ENCODE peak calls at places on chromosomes 5 and 9, in four cellular contexts. I, R, Y and J are unnamed samples.

GRCh38 chr5:35438786-35439185 is 178.9 kb upstream of the SPEF2 start:
- DNase-seq in I (no peak), R (no peak), Y (no peak), J (no peak)

GRCh38 chr5:65141487-65141886 is 340.2 kb downstream of the ADAMTS6 start:
- DNase-seq in I (no peak), R (no peak), Y (no peak), J (no peak)

GRCh38 chr5:79209505-79209904 is 26.4 kb upstream of the JMY start:
- DNase-seq in I (no peak), R (no peak), Y (no peak), J (no peak)

GRCh38 chr5:109310315-109310714 is 99.5 kb downstream of the PJA2 start:
- DNase-seq in I (no peak), R (no peak), Y (no peak), J (no peak)

GRCh38 chr5:107119656-107120055 is 551.1 kb downstream of the EFNA5 start:
- DNase-seq in I (no peak), R (no peak), Y (no peak), J (no peak)

GRCh38 chr5:74394924-74395880 is 245.3 kb downstream of the ENC1 start:
- DNase-seq in I (peak; percentile 82), R (no peak), Y (no peak), J (no peak)

GRCh38 chr5:124860271-124860670 is 113.8 kb upstream of the ZNF608 start:
- DNase-seq in I (no peak), R (peak; percentile 16), Y (no peak), J (no peak)

GRCh38 chr5:27472875-27473274 is 434.5 kb upstream of the CDH9 start:
- DNase-seq in I (no peak), R (no peak), Y (no peak), J (no peak)

GRCh38 chr9:137461663-137462395 is 2.7 kb upstream of the NSMF start:
- DNase-seq in I (peak; percentile 66), R (no peak), Y (peak; percentile 49), J (peak; percentile 95)

GRCh38 chr9:130539473-130540223 is 39.7 kb upstream of the FUBP3 start:
- DNase-seq in I (no peak), R (peak; percentile 54), Y (no peak), J (no peak)

GRCh38 chr9:107389617-107390071 is 99.9 kb downstream of the KLF4 start:
- DNase-seq in I (no peak), R (peak; percentile 16), Y (no peak), J (no peak)

GRCh38 chr9:119451426-119451825 is 82.2 kb upstream of the BRINP1 start:
- DNase-seq in I (no peak), R (no peak), Y (no peak), J (no peak)

GRCh38 chr9:79489241-79490000 is 82.3 kb upstream of the TLE4 start:
- DNase-seq in I (no peak), R (peak; percentile 62), Y (no peak), J (no peak)

GRCh38 chr9:72554221-72554641 is 32.8 kb downstream of the TMC1 start:
- DNase-seq in I (no peak), R (peak; percentile 89), Y (no peak), J (no peak)

GRCh38 chr9:114286146-114286679 is 36.7 kb upstream of the ORM1 start:
- DNase-seq in I (no peak), R (no peak), Y (no peak), J (no peak)

GRCh38 chr9:126507318-126508109 is 106.2 kb upstream of the LMX1B start:
- DNase-seq in I (no peak), R (no peak), Y (no peak), J (no peak)

GRCh38 chr9:107338911-107339659 is 56.0 kb downstream of the RAD23B start:
- DNase-seq in I (no peak), R (no peak), Y (no peak), J (no peak)

GRCh38 chr5:144944936-144945335 is 774.3 kb downstream of the KCTD16 start:
- DNase-seq in I (no peak), R (no peak), Y (no peak), J (no peak)

GRCh38 chr9:134412298-134412711 is 86.0 kb downstream of the RXRA start:
- DNase-seq in I (no peak), R (no peak), Y (no peak), J (no peak)

GRCh38 chr9:134415026-134415425 is 88.8 kb downstream of the RXRA start:
- DNase-seq in I (no peak), R (no peak), Y (no peak), J (no peak)

GRCh38 chr9:134413112-134413715 is 87.0 kb downstream of the RXRA start:
- DNase-seq in I (no peak), R (no peak), Y (no peak), J (no peak)

GRCh38 chr9:134416385-134417022 is 90.2 kb downstream of the RXRA start:
- DNase-seq in I (no peak), R (no peak), Y (no peak), J (no peak)

GRCh38 chr9:134413890-134414731 is 87.9 kb downstream of the RXRA start:
- DNase-seq in I (no peak), R (peak; percentile 89), Y (no peak), J (no peak)
- TF ChIP-seq CHD1 in I (no peak), R (no peak), Y (no peak), J (no peak)

DNA sequence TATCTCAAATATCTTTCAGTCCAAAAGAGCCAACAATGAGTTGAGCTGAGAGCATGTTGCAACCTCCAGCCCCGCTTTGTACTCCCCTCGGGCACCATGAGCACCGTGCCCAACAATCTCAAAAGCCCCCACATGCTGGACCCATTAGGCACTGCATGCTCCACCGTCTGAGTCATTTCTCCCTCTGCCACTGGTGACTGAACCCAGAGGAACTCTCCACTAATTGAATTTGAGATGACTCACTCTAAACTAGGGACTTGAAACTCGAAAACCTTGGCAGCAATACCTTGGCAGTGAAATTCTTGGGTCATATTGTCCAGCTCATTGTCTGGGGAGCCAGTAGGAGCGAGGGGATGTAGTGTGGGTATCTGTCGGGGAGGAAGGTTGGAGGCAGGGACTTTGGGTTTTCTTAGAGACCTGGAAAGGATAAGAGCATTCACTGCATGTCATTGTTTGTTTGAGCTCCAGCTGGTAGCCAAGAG is 49.9 kb upstream of the SLIT3 start:
- DNase-seq in I (peak; percentile 31), R (peak; percentile 89), Y (no peak), J (no peak)
- TF ChIP-seq CHD1 in I (no peak), R (no peak), Y (no peak), J (no peak)

DNA sequence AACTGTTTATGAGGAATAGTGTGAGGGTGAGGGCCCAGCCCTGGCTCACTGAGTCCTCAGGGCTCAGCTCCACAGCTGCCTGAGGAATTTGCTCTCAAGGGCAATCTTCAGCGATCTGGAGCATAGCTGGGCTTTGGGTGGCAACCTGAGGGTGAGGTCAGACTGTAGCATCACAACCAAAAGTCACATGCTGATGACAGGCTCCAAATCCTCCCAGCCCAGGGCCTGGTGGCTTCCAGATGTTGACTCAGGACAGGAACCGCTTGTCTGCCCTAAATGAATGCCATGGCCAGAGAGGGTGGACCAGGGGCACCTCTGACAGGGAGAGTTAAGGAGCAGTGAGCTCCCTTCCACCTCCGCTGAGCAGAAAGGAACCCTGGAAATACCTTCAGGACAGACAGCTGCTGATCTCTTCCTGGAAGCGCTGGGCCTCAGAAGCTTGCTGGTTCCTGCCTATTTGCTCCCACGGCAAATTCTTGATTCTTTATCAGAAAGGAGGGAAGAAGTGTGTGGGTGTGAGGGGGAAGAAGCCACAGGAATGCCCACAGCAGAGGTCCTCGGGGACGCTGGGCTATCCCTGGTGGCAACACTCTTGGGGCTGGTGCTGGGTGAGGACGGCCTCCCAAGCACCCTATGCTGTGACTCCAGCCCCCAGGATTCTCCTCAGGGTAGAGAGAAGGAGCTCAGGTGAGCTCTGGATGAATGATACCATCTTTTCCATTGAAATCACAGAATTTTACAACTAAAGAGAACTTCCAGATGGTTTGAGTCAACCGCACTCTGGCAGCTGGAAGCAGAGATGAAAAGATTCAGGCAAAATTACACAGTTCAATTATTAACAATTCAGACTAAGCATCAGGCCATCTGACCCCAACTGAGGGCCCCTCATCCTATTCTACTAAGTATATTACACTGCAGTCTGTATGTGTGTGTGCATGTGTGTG is 13.8 kb upstream of the CTSL start:
- DNase-seq in I (no peak), R (peak; percentile 81), Y (no peak), J (peak; percentile 29)
- TF ChIP-seq CHD1 in I (no peak), R (no peak), Y (no peak), J (no peak)

GRCh38 chr5:100026601-100027000 is 508.6 kb upstream of the FAM174A start:
- DNase-seq in I (no peak), R (no peak), Y (no peak), J (no peak)
- TF ChIP-seq CHD1 in I (no peak), R (no peak), Y (no peak), J (no peak)

GRCh38 chr9:75488082-75488713 is 399.9 kb downstream of the OSTF1 start:
- DNase-seq in I (no peak), R (no peak), Y (no peak), J (no peak)
- TF ChIP-seq CHD1 in I (no peak), R (no peak), Y (no peak), J (no peak)

GRCh38 chr9:133773889-133774655 is 35.9 kb upstream of the SARDH start:
- DNase-seq in I (no peak), R (peak; percentile 91), Y (no peak), J (no peak)
- TF ChIP-seq CHD1 in I (no peak), R (no peak), Y (no peak), J (no peak)

DNA sequence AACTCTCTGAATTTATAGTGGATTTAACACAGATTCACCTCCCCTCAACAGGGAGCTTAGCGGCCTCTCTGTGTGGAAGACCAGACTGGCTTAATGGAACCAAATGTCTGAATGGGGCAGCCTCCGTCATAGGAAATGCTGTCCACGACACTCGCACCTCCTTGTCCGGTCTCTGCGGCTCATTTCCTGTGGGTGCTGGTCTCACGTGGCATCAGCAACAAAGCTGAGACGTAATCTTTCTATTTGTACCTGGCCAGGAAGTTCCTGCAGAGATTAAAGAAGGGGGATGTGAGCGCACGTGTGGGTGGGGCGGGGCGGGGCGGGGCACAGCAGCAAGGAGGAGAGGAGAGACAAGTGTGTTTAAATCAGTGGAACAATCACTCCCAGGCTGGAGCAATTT is 132.0 kb upstream of the ASTN2 start:
- DNase-seq in I (no peak), R (no peak), Y (no peak), J (no peak)
- TF ChIP-seq CHD1 in I (no peak), R (no peak), Y (no peak), J (no peak)

GRCh38 chr5:134543820-134544692 is 18.6 kb downstream of the JADE2 start:
- DNase-seq in I (no peak), R (no peak), Y (no peak), J (no peak)
- TF ChIP-seq CHD1 in I (no peak), R (no peak), Y (no peak), J (no peak)

GRCh38 chr5:56838409-56839039 is 23.2 kb downstream of the MAP3K1 start:
- DNase-seq in I (no peak), R (peak; percentile 74), Y (peak; percentile 42), J (no peak)
- TF ChIP-seq CHD1 in I (no peak), R (no peak), Y (no peak), J (no peak)